ENCODE peak calls at places on chromosome 22, in seven cellular contexts. A is NCI-H1694; O is stimulated activated CD8-positive, alpha-beta memory T cell treated with anti-CD3 and anti-CD28 coated beads, Interleukin-12 subunit alpha, Interleukin-12 subunit beta, amount 100 ng/mL, for 4 hours; W is AG08395; T is nucleus accumbens; Z is cardiac muscle cell; C is CD8-positive, alpha-beta T cell. G is an unnamed sample.

GRCh38 chr22:38120359-38121110 is 10.1 kb upstream of the BAIAP2L2 start:
- DNase-seq in C (no peak), T (no peak), O (no peak), A (no peak), Z (no peak), W (no peak), G (no peak)

GRCh38 chr22:43281400-43281799 is 61.8 kb downstream of the SCUBE1 start:
- DNase-seq in C (no peak), Z (no peak), O (no peak), A (no peak), T (no peak), W (no peak), G (no peak)

GRCh38 chr22:46068908-46069481 is 81.3 kb upstream of the PPARA start:
- DNase-seq in A (no peak), T (no peak), Z (no peak), C (no peak), W (peak), O (no peak), G (no peak)

GRCh38 chr22:22810471-22810870 is 77.1 kb upstream of the IGLL5 start:
- DNase-seq in A (no peak), W (no peak), T (no peak), O (no peak), C (no peak), Z (no peak), G (no peak)

GRCh38 chr22:25759825-25760231 is 17.8 kb downstream of the MYO18B start:
- DNase-seq in A (no peak), O (no peak), T (no peak), C (no peak), Z (no peak), W (peak), G (no peak)

GRCh38 chr22:50672471-50673230 is at the start of gene SHANK3:
- DNase-seq in W (peak), O (no peak), C (no peak), A (no peak), T (no peak), Z (no peak), G (no peak)

GRCh38 chr22:43891360-43892182 is at the start of gene PNPLA5:
- DNase-seq in C (no peak), T (peak), Z (no peak), W (no peak), O (no peak), A (no peak), G (no peak)

GRCh38 chr22:21612858-21613257 is 17.0 kb downstream of the YDJC start:
- DNase-seq in Z (no peak), W (no peak), A (no peak), C (no peak), O (no peak), T (no peak), G (no peak)

GRCh38 chr22:40654522-40655167 is 18.1 kb upstream of the MRTFA start:
- DNase-seq in Z (no peak), A (peak), T (no peak), W (peak), O (no peak), C (no peak), G (peak)

GRCh38 chr22:49763138-49763537 is 64.5 kb downstream of the BRD1 start:
- DNase-seq in Z (no peak), W (no peak), C (no peak), A (no peak), O (no peak), T (no peak), G (no peak)

GRCh38 chr22:20113551-20114310 is 2.2 kb upstream of the RANBP1 start:
- DNase-seq in W (no peak), A (no peak), T (no peak), C (no peak), Z (no peak), O (no peak), G (no peak)